ENCODE peak calls at places on chromosome 2, in ten cellular contexts. X is CD8-positive, alpha-beta T cell; Z is mucosa of descending colon; O is IMR-90; J is fibroblast of lung; T is suprapubic skin; K is esophagus muscularis mucosa; R is aorta; L is stomach; M is OCI-LY7. P is an unnamed sample.

GRCh38 chr2:215680605-215681598 is 245.0 kb upstream of the FN1 start:
- DNase-seq in X (peak; percentile 50), Z (no peak), O (peak; percentile 87), J (peak; percentile 100), T (no peak), K (no peak), R (no peak), L (no peak), M (no peak), P (no peak)

GRCh38 chr2:144230452-144231085 is 289.4 kb downstream of the ZEB2 start:
- DNase-seq in X (no peak), Z (no peak), O (peak; percentile 45), J (no peak), T (no peak), K (no peak), R (no peak), L (no peak), M (no peak), P (no peak)

GRCh38 chr2:161139098-161139987 is 20.9 kb upstream of the TANK start:
- DNase-seq in X (no peak), Z (no peak), O (peak; percentile 74), J (peak; percentile 69), T (no peak), K (no peak), R (no peak), L (no peak), M (no peak), P (no peak)

GRCh38 chr2:237859082-237859433 is 365 bp upstream of the RAMP1 start:
- DNase-seq in X (no peak), Z (no peak), O (no peak), J (no peak), T (no peak), K (peak; percentile 8), R (no peak), L (no peak), M (no peak), P (no peak)

GRCh38 chr2:7071916-7072556 is 154.8 kb downstream of the RNF144A start:
- DNase-seq in X (no peak), Z (no peak), O (no peak), J (no peak), T (no peak), K (peak; percentile 89), R (no peak), L (no peak), M (peak; percentile 52), P (no peak)

GRCh38 chr2:186588940-186589732 is 720 bp upstream of the ITGAV start:
- DNase-seq in X (no peak), Z (peak; percentile 26), O (no peak), J (no peak), T (no peak), K (no peak), R (no peak), L (no peak), M (no peak), P (no peak)

GRCh38 chr2:230520875-230521155 is 104.8 kb downstream of the SP100 start:
- DNase-seq in X (no peak), Z (no peak), O (peak; percentile 55), J (peak; percentile 70), T (no peak), K (no peak), R (no peak), L (no peak), M (no peak), P (no peak)

GRCh38 chr2:7905756-7906155 is 776.1 kb upstream of the ID2 start:
- DNase-seq in X (no peak), Z (peak; percentile 64), O (no peak), J (no peak), T (no peak), K (peak; percentile 14), R (no peak), L (no peak), M (peak; percentile 59), P (no peak)

GRCh38 chr2:237383991-237384671 is 29.8 kb downstream of the COL6A3 start:
- DNase-seq in X (no peak), Z (no peak), O (peak; percentile 98), J (no peak), T (no peak), K (no peak), R (no peak), L (no peak), M (no peak), P (no peak)

GRCh38 chr2:164438490-164439205 is 182.6 kb downstream of the GRB14 start:
- DNase-seq in X (no peak), Z (no peak), O (no peak), J (no peak), T (no peak), K (no peak), R (no peak), L (no peak), M (no peak), P (no peak)

GRCh38 chr2:64212801-64213321 is 68.6 kb upstream of the PELI1 start:
- DNase-seq in X (no peak), Z (no peak), O (peak; percentile 31), J (peak; percentile 97), T (no peak), K (no peak), R (no peak), L (no peak), M (peak; percentile 29), P (no peak)

GRCh38 chr2:64212346-64212745 is 68.1 kb upstream of the PELI1 start:
- DNase-seq in X (no peak), Z (no peak), O (peak; percentile 45), J (peak; percentile 94), T (no peak), K (no peak), R (no peak), L (no peak), M (no peak), P (no peak)

GRCh38 chr2:64214281-64215115 is 70.3 kb upstream of the PELI1 start:
- DNase-seq in X (no peak), Z (no peak), O (no peak), J (peak; percentile 68), T (no peak), K (no peak), R (no peak), L (no peak), M (peak; percentile 94), P (no peak)

GRCh38 chr2:64211471-64211870 is 67.3 kb upstream of the PELI1 start:
- DNase-seq in X (no peak), Z (no peak), O (no peak), J (no peak), T (no peak), K (no peak), R (no peak), L (no peak), M (no peak), P (no peak)

GRCh38 chr2:64213607-64214275 is 69.5 kb upstream of the PELI1 start:
- DNase-seq in X (no peak), Z (no peak), O (no peak), J (no peak), T (no peak), K (no peak), R (no peak), L (no peak), M (peak; percentile 74), P (no peak)
- H3K4me1 ChIP-seq in X (peaks cover 18% of the 10 kb centered on the region), Z (peaks cover 24% of the 10 kb centered on the region), O (no peaks in the 10 kb centered on the region), J (no peaks in the 10 kb centered on the region), T (peaks cover 29% of the 10 kb centered on the region), K (peaks cover 19% of the 10 kb centered on the region), R (no peaks in the 10 kb centered on the region), L (no peaks in the 10 kb centered on the region), M (peaks cover 58% of the 10 kb centered on the region), P (no peaks in the 10 kb centered on the region)

GRCh38 chr2:105371156-105371555 is 27.7 kb downstream of the FHL2 start:
- DNase-seq in X (no peak), Z (no peak), O (no peak), J (no peak), T (no peak), K (no peak), R (no peak), L (no peak), M (no peak), P (peak; percentile 11)

GRCh38 chr2:105371810-105372209 is 27.0 kb downstream of the FHL2 start:
- DNase-seq in X (no peak), Z (no peak), O (no peak), J (no peak), T (no peak), K (no peak), R (no peak), L (no peak), M (no peak), P (peak; percentile 14)

GRCh38 chr2:105373895-105374401 is 24.9 kb downstream of the FHL2 start:
- DNase-seq in X (no peak), Z (no peak), O (no peak), J (no peak), T (no peak), K (no peak), R (no peak), L (no peak), M (no peak), P (no peak)

GRCh38 chr2:105375001-105375561 is 23.8 kb downstream of the FHL2 start:
- DNase-seq in X (no peak), Z (no peak), O (peak; percentile 90), J (peak; percentile 78), T (no peak), K (no peak), R (no peak), L (no peak), M (no peak), P (peak; percentile 62)

DNA sequence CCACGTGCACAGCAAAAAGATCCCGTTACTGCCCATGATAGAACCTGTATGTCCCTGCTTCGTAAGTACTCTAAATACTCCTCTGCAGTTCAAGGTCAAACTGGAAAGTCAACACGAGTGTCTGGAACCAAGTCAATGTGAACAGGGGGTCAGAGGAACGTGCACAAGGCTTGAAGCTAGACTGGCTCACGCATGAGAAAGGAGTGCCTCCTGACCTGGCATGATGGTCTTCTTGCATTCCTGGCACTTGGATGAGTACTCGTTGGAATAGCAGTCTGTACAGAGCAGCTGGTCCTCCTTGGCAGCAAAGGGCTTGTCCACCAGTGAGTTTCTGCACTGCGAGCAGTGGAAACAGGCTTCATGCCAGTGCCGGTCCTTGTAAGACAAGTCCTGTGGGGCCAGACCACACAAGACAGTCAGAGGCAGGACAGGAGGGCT is 25.5 kb downstream of the FHL2 start:
- DNase-seq in X (no peak), Z (no peak), O (peak; percentile 59), J (peak; percentile 68), T (no peak), K (no peak), R (no peak), L (peak; percentile 70), M (no peak), P (peak; percentile 90)
- H3K4me1 ChIP-seq in X (peaks cover 6% of the 10 kb centered on the region), Z (peaks cover 1% of the 10 kb centered on the region), O (peaks cover 50% of the 10 kb centered on the region), J (peaks cover 52% of the 10 kb centered on the region), T (peaks cover 75% of the 10 kb centered on the region), K (peaks cover 79% of the 10 kb centered on the region), R (no peaks in the 10 kb centered on the region), L (peaks cover 68% of the 10 kb centered on the region), M (no peaks in the 10 kb centered on the region), P (peaks cover 79% of the 10 kb centered on the region)

GRCh38 chr2:85743304-85743978 is 10.3 kb upstream of the ATOH8 start:
- DNase-seq in X (no peak), Z (no peak), O (peak; percentile 70), J (peak; percentile 77), T (no peak), K (no peak), R (no peak), L (no peak), M (no peak), P (no peak)
- H3K4me1 ChIP-seq in X (no peaks in the 10 kb centered on the region), Z (peaks cover 20% of the 10 kb centered on the region), O (peaks cover 40% of the 10 kb centered on the region), J (peaks cover 36% of the 10 kb centered on the region), T (peaks cover 72% of the 10 kb centered on the region), K (peaks cover 82% of the 10 kb centered on the region), R (no peaks in the 10 kb centered on the region), L (peaks cover 39% of the 10 kb centered on the region), M (peaks cover 8% of the 10 kb centered on the region), P (peaks cover 45% of the 10 kb centered on the region)

DNA sequence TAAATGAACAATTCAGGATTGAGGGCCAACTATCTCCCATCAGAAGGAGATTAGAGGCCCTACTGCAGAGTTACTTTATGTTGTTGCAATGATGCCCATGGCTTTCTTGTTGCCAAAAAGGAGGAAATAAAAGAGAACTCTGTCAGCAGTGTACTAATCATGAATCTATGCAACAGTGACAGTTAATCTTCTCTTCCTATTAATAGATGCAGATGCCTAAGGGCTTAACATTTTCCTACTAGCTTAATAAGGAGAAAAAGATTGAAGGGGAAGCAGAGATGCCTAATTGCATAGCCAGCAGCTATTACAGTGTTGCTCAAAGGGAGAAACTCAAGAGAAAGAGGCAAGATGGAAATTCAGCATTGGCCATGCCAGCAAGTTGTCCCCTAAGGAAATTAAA is 107.2 kb upstream of the KCNJ3 start:
- DNase-seq in X (no peak), Z (no peak), O (no peak), J (no peak), T (no peak), K (no peak), R (no peak), L (no peak), M (no peak), P (no peak)
- H3K4me1 ChIP-seq in X (no peaks in the 10 kb centered on the region), Z (no peaks in the 10 kb centered on the region), O (no peaks in the 10 kb centered on the region), J (no peaks in the 10 kb centered on the region), T (no peaks in the 10 kb centered on the region), K (no peaks in the 10 kb centered on the region), R (no peaks in the 10 kb centered on the region), L (no peaks in the 10 kb centered on the region), M (no peaks in the 10 kb centered on the region), P (no peaks in the 10 kb centered on the region)